ENCODE peak calls at places on chromosomes 5 and 9, in four cellular contexts. One of them, this sample, is unnamed.

GRCh38 chr5:115666023-115666422 is 40.2 kb upstream of the TMED7 start:
- DNase-seq in GM12891: no peak
- DNase-seq in K562: no peak
- DNase-seq in GM12878: no peak
- DNase-seq in this sample: no peak

GRCh38 chr5:143016777-143017374 is 246.7 kb downstream of the ARHGAP26 start:
- DNase-seq in GM12891: no peak
- DNase-seq in K562: peak
- DNase-seq in GM12878: no peak
- DNase-seq in this sample: no peak

GRCh38 chr5:167699434-167699833 is 592.0 kb upstream of the WWC1 start:
- DNase-seq in GM12891: no peak
- DNase-seq in K562: no peak
- DNase-seq in GM12878: no peak
- DNase-seq in this sample: no peak

GRCh38 chr9:93125331-93125894 is 8.6 kb downstream of the NINJ1 start:
- DNase-seq in GM12891: no peak
- DNase-seq in K562: no peak
- DNase-seq in GM12878: no peak
- DNase-seq in this sample: no peak

GRCh38 chr5:176934309-176934930 is 35.3 kb upstream of the HK3 start:
- DNase-seq in GM12891: no peak
- DNase-seq in K562: no peak
- DNase-seq in GM12878: no peak
- DNase-seq in this sample: no peak

GRCh38 chr5:14534773-14535172 is 46.8 kb upstream of the OTULINL start:
- DNase-seq in GM12891: no peak
- DNase-seq in K562: no peak
- DNase-seq in GM12878: no peak
- DNase-seq in this sample: no peak

GRCh38 chr9:33044677-33045282 is 19.7 kb downstream of the DNAJA1 start:
- DNase-seq in GM12891: no peak
- DNase-seq in K562: no peak
- DNase-seq in GM12878: no peak
- DNase-seq in this sample: no peak

GRCh38 chr9:78811562-78812276 is 514.8 kb downstream of the PSAT1 start:
- DNase-seq in GM12891: no peak
- DNase-seq in K562: no peak
- DNase-seq in GM12878: no peak
- DNase-seq in this sample: no peak

GRCh38 chr5:40628428-40628827 is 51.3 kb upstream of the PTGER4 start:
- DNase-seq in GM12891: no peak
- DNase-seq in K562: no peak
- DNase-seq in GM12878: no peak
- DNase-seq in this sample: peak

GRCh38 chr5:165579911-165580310 is 2074.5 kb downstream of the MAT2B start:
- DNase-seq in GM12891: no peak
- DNase-seq in K562: no peak
- DNase-seq in GM12878: no peak
- DNase-seq in this sample: no peak

GRCh38 chr9:114900937-114901802 is 29.2 kb downstream of the TNFSF8 start:
- DNase-seq in GM12891: no peak
- DNase-seq in K562: no peak
- DNase-seq in GM12878: no peak
- DNase-seq in this sample: no peak

GRCh38 chr5:137649228-137649890 is 86.5 kb downstream of the KLHL3 start:
- DNase-seq in GM12891: no peak
- DNase-seq in K562: no peak
- DNase-seq in GM12878: no peak
- DNase-seq in this sample: no peak

GRCh38 chr9:93575706-93576295 is 583 bp upstream of the PHF2 start:
- DNase-seq in GM12891: peak
- DNase-seq in K562: peak
- DNase-seq in GM12878: no peak
- DNase-seq in this sample: peak

GRCh38 chr9:105216440-105217178 is 27.8 kb upstream of the SLC44A1 start:
- DNase-seq in GM12891: no peak
- DNase-seq in K562: no peak
- DNase-seq in GM12878: no peak
- DNase-seq in this sample: no peak

GRCh38 chr5:82692826-82693225 is 384.4 kb downstream of the TMEM167A start:
- DNase-seq in GM12891: no peak
- DNase-seq in K562: no peak
- DNase-seq in GM12878: no peak
- DNase-seq in this sample: no peak

GRCh38 chr5:40834391-40834848 is 602 bp downstream of the RPL37 start:
- DNase-seq in GM12891: no peak
- DNase-seq in K562: no peak
- DNase-seq in GM12878: no peak
- DNase-seq in this sample: no peak

GRCh38 chr9:97714435-97714834 is 17.3 kb upstream of the XPA start:
- DNase-seq in GM12891: no peak
- DNase-seq in K562: no peak
- DNase-seq in GM12878: no peak
- DNase-seq in this sample: no peak

GRCh38 chr9:122051401-122052346 is 41.4 kb downstream of the TTLL11 start:
- DNase-seq in GM12891: no peak
- DNase-seq in K562: peak
- DNase-seq in GM12878: peak
- DNase-seq in this sample: no peak

GRCh38 chr9:96203867-96204412 is 98.0 kb downstream of the HSD17B3 start:
- DNase-seq in GM12891: no peak
- DNase-seq in K562: no peak
- DNase-seq in GM12878: no peak
- DNase-seq in this sample: no peak

GRCh38 chr5:42143361-42143760 is 218.3 kb downstream of the FBXO4 start:
- DNase-seq in GM12891: no peak
- DNase-seq in K562: no peak
- DNase-seq in GM12878: no peak
- DNase-seq in this sample: no peak

GRCh38 chr5:138186002-138186447 is 7.1 kb downstream of the KIF20A start:
- DNase-seq in GM12891: no peak
- DNase-seq in K562: no peak
- DNase-seq in GM12878: peak
- DNase-seq in this sample: no peak

GRCh38 chr5:157828949-157829639 is 29.9 kb downstream of the CLINT1 start:
- DNase-seq in GM12891: no peak
- DNase-seq in K562: peak
- DNase-seq in GM12878: no peak
- DNase-seq in this sample: no peak

GRCh38 chr9:88017086-88017485 is 42.8 kb upstream of the CDK20 start:
- DNase-seq in GM12891: no peak
- DNase-seq in K562: no peak
- DNase-seq in GM12878: no peak
- DNase-seq in this sample: no peak

GRCh38 chr5:106386287-106386686 is 1284.5 kb downstream of the EFNA5 start:
- DNase-seq in GM12891: no peak
- DNase-seq in K562: no peak
- DNase-seq in GM12878: no peak
- DNase-seq in this sample: no peak

GRCh38 chr5:141879941-141880738 is 1.9 kb upstream of the PCDH1 start:
- DNase-seq in GM12891: no peak
- DNase-seq in K562: no peak
- DNase-seq in GM12878: no peak
- DNase-seq in this sample: no peak

GRCh38 chr5:144864113-144864512 is 693.4 kb downstream of the KCTD16 start:
- DNase-seq in GM12891: no peak
- DNase-seq in K562: no peak
- DNase-seq in GM12878: no peak
- DNase-seq in this sample: no peak

GRCh38 chr9:70802206-70802605 is 319.2 kb downstream of the TRPM3 start:
- DNase-seq in GM12891: no peak
- DNase-seq in K562: no peak
- DNase-seq in GM12878: no peak
- DNase-seq in this sample: no peak

GRCh38 chr9:68896495-68896894 is 117.4 kb downstream of the PRKACG start:
- DNase-seq in GM12891: no peak
- DNase-seq in K562: no peak
- DNase-seq in GM12878: no peak
- DNase-seq in this sample: no peak

GRCh38 chr5:89313804-89314588 is 431.0 kb upstream of the MEF2C start:
- DNase-seq in GM12891: peak
- DNase-seq in K562: peak
- DNase-seq in GM12878: peak
- DNase-seq in this sample: no peak

GRCh38 chr9:110427497-110428104 is 89.9 kb upstream of the TXNDC8 start:
- DNase-seq in GM12891: peak
- DNase-seq in K562: peak
- DNase-seq in GM12878: no peak
- DNase-seq in this sample: peak

GRCh38 chr5:151240891-151241290 is 12.1 kb upstream of the GM2A start:
- DNase-seq in GM12891: no peak
- DNase-seq in K562: no peak
- DNase-seq in GM12878: no peak
- DNase-seq in this sample: no peak

GRCh38 chr5:68215888-68216736 is 556 bp downstream of the PIK3R1 start:
- DNase-seq in GM12891: peak
- DNase-seq in K562: peak
- DNase-seq in GM12878: no peak
- DNase-seq in this sample: no peak

GRCh38 chr9:2697492-2697891 is 19.8 kb upstream of the KCNV2 start:
- DNase-seq in GM12891: peak
- DNase-seq in K562: no peak
- DNase-seq in GM12878: peak
- DNase-seq in this sample: no peak
- TF ChIP-seq SPI1 in GM12891: peak
- TF ChIP-seq SPI1 in K562: no peak
- TF ChIP-seq SPI1 in GM12878: peak
- TF ChIP-seq SPI1 in this sample: no peak

DNA sequence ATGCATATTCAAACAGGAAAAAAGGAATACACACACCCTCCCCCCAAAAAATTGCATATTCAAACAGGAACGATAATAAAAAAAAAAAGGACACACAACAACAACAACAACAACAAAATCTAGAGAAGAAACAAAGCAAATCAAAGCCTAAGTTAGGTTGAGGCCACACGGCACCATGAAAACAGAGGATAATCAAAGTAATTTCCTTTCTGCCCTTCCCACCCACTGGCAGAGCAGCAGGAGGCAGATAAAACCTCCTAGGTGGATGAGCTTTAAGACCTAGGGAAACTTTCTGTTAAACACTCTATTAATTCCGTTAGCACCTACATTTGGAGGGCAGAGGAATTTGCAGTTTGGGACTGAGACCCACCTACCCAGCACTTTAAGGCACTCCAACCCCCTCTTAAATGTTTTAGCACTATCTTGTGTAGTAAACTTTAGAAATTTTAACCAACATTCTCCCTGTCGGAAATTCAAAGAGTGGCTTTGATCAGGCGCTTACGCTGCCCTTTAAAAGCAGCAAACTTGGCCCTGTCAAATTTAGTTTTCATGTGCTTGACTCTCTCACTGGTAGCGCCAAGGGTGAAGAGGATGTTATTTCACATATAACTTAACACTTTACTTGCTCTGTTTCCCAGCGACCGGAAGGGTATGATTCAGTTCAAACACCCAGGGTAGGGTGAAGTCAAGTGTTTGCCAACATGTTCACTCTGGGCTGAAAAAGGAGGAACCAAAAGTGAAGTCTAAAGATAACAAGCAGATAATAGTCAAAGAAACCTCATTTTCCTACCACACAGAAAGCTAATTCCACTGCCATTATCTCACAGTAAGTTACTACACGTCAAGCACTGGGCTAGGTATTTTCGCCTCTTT is 9.2 kb downstream of the ENC1 start:
- DNase-seq in GM12891: peak
- DNase-seq in K562: no peak
- DNase-seq in GM12878: peak
- DNase-seq in this sample: no peak
- TF ChIP-seq SPI1 in GM12891: peak
- TF ChIP-seq SPI1 in K562: no peak
- TF ChIP-seq SPI1 in GM12878: peak
- TF ChIP-seq SPI1 in this sample: no peak

GRCh38 chr5:90325093-90325492 is 84.5 kb downstream of the CETN3 start:
- DNase-seq in GM12891: no peak
- DNase-seq in K562: no peak
- DNase-seq in GM12878: no peak
- DNase-seq in this sample: no peak

GRCh38 chr5:90329911-90330310 is 79.6 kb downstream of the CETN3 start:
- DNase-seq in GM12891: no peak
- DNase-seq in K562: no peak
- DNase-seq in GM12878: no peak
- DNase-seq in this sample: no peak

GRCh38 chr5:90326995-90327394 is 82.6 kb downstream of the CETN3 start:
- DNase-seq in GM12891: no peak
- DNase-seq in K562: no peak
- DNase-seq in GM12878: no peak
- DNase-seq in this sample: no peak
- TF ChIP-seq SPI1 in GM12891: no peak
- TF ChIP-seq SPI1 in K562: no peak
- TF ChIP-seq SPI1 in GM12878: no peak
- TF ChIP-seq SPI1 in this sample: no peak

DNA sequence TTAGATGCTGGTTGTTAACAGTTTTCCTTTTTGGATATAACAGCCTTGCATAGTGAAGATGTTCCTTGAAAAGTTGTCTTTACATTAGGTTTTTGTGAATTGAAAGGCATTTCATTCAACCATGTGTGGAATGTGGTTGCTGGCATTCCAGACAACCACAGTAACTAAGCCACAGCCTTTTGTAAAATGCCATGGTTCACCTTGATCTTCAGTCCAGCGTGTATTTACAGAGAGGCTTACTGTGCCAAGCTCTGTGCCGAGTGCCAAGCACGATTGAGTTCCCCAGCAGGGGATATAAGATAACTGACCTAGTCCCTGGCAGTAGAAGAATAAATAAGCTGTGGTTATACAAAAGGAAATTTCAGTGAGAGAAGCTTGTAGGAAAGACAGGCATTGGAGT is 4.9 kb downstream of the EXOSC2 start:
- DNase-seq in GM12891: no peak
- DNase-seq in K562: no peak
- DNase-seq in GM12878: no peak
- DNase-seq in this sample: no peak
- TF ChIP-seq SPI1 in GM12891: no peak
- TF ChIP-seq SPI1 in K562: no peak
- TF ChIP-seq SPI1 in GM12878: no peak
- TF ChIP-seq SPI1 in this sample: no peak

DNA sequence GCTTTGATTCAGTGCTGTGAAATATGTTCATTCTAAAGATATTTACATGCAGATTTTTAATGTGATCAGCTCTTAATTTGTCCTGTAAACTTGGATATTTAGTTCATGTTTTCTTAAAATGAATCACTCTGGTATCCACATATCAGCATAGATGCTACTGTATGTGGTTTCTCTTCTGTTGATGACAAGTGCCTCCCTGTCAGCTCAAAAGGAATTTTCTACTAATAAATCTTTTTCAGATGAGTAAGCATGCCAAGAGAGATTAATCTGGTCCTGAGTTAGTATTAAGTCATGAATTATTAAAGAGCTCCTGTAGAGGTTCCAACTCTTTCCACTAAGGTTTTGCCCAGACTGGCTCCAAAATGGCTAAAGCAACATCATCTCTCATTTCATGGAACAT is 129.2 kb downstream of the GOLPH3 start:
- DNase-seq in GM12891: no peak
- DNase-seq in K562: no peak
- DNase-seq in GM12878: no peak
- DNase-seq in this sample: no peak
- TF ChIP-seq SPI1 in GM12891: no peak
- TF ChIP-seq SPI1 in K562: no peak
- TF ChIP-seq SPI1 in GM12878: no peak
- TF ChIP-seq SPI1 in this sample: no peak

This sample was measured in HL-60.